ENCODE peak calls at places on chromosomes 13 and 19, in eight cellular contexts. H, D, B, X, Y, K, V and I are unnamed samples.

GRCh38 chr13:37106642-37107041 is 1.2 kb upstream of the CSNK1A1L start:
- DNase-seq in H (no peak), V (no peak), D (no peak), Y (peak; percentile 19), B (no peak), X (no peak), K (no peak), I (no peak)

GRCh38 chr13:51221674-51222509 is at the start of gene FAM124A:
- DNase-seq in X (peak; percentile 75), B (peak; percentile 38), Y (peak; percentile 91), H (peak; percentile 41), K (peak; percentile 45), D (no peak), V (no peak), I (peak; percentile 54)

GRCh38 chr19:927044-927706 is 1.3 kb downstream of the ARID3A start:
- DNase-seq in V (no peak), B (no peak), X (peak; percentile 62), D (no peak), Y (peak; percentile 78), H (no peak), K (peak; percentile 60), I (no peak)

GRCh38 chr19:18848860-18849661 is 17.3 kb downstream of the UPF1 start:
- DNase-seq in V (no peak), B (peak; percentile 46), Y (no peak), D (peak; percentile 65), H (peak; percentile 31), K (peak; percentile 72), X (no peak), I (no peak)

GRCh38 chr13:46667687-46668281 is 114.8 kb downstream of the LRCH1 start:
- DNase-seq in V (no peak), D (no peak), B (no peak), K (peak; percentile 30), X (no peak), Y (no peak), H (no peak), I (no peak)

GRCh38 chr19:41161903-41162302 is 31.1 kb upstream of the CYP2S1 start:
- DNase-seq in X (no peak), Y (no peak), D (no peak), K (peak; percentile 13), H (no peak), B (no peak), V (no peak), I (no peak)

GRCh38 chr19:14113762-14114414 is 3.7 kb downstream of the PRKACA start:
- DNase-seq in Y (no peak), H (no peak), K (no peak), V (no peak), X (no peak), B (peak; percentile 61), D (no peak), I (no peak)

GRCh38 chr13:52925775-52926285 is 77.4 kb upstream of the PCDH8 start:
- DNase-seq in B (no peak), K (no peak), D (no peak), H (peak; percentile 94), V (no peak), X (peak; percentile 51), Y (no peak), I (no peak)

GRCh38 chr13:80473695-80474094 is 132.8 kb upstream of the SPRY2 start:
- DNase-seq in D (peak; percentile 44), H (peak; percentile 91), K (peak; percentile 71), B (no peak), Y (no peak), V (no peak), X (peak; percentile 13), I (peak; percentile 49)

GRCh38 chr19:48737360-48737998 is 2.9 kb downstream of the RASIP1 start:
- DNase-seq in X (no peak), D (no peak), V (no peak), H (no peak), B (no peak), K (no peak), Y (peak; percentile 69), I (peak; percentile 27)

GRCh38 chr19:38079926-38080380 is 144.1 kb downstream of the DPF1 start:
- DNase-seq in K (peak; percentile 91), Y (no peak), H (peak; percentile 67), D (peak; percentile 90), V (no peak), X (peak; percentile 71), B (no peak), I (peak; percentile 92)

GRCh38 chr13:98508280-98509074 is 68.4 kb downstream of the STK24 start:
- DNase-seq in D (no peak), B (no peak), H (peak; percentile 67), K (peak; percentile 86), V (no peak), X (no peak), Y (no peak), I (no peak)

GRCh38 chr13:98475521-98475920 is 101.4 kb downstream of the STK24 start:
- DNase-seq in V (no peak), K (no peak), Y (peak; percentile 93), D (no peak), H (no peak), B (no peak), X (no peak), I (no peak)

GRCh38 chr13:113116206-113116800 is 6.3 kb upstream of the F10 start:
- DNase-seq in D (no peak), Y (no peak), H (no peak), V (no peak), B (no peak), X (no peak), K (no peak), I (no peak)

GRCh38 chr13:99656843-99657506 is 155.7 kb downstream of the TM9SF2 start:
- DNase-seq in H (no peak), K (no peak), B (peak; percentile 13), X (peak; percentile 64), D (no peak), V (no peak), Y (peak; percentile 27), I (no peak)

GRCh38 chr19:13160557-13160956 is 10.3 kb downstream of the IER2 start:
- DNase-seq in V (no peak), X (no peak), K (peak; percentile 74), H (peak; percentile 47), D (no peak), B (no peak), Y (no peak), I (no peak)

GRCh38 chr19:40279120-40279551 is 6.0 kb downstream of the AKT2 start:
- DNase-seq in B (peak; percentile 37), D (peak; percentile 47), V (peak; percentile 33), K (no peak), H (no peak), Y (no peak), X (no peak), I (no peak)

GRCh38 chr13:27613623-27614022 is 6.7 kb downstream of the LNX2 start:
- DNase-seq in H (no peak), B (no peak), Y (no peak), D (no peak), K (no peak), V (no peak), X (no peak), I (no peak)

GRCh38 chr13:112716841-112717520 is 27.1 kb downstream of the ATP11A start:
- DNase-seq in K (no peak), D (no peak), X (no peak), H (no peak), V (no peak), Y (no peak), B (no peak), I (no peak)

GRCh38 chr19:14686411-14686810 is 3.4 kb upstream of the ZNF333 start:
- DNase-seq in D (no peak), B (no peak), Y (peak; percentile 8), V (no peak), K (peak; percentile 51), H (peak; percentile 43), X (no peak), I (peak; percentile 9)

GRCh38 chr13:46747031-46747820 is 49.7 kb downstream of the ESD start:
- DNase-seq in B (no peak), D (no peak), X (no peak), Y (no peak), K (no peak), H (no peak), V (no peak), I (no peak)

GRCh38 chr19:10896851-10897526 is 25.6 kb downstream of the CARM1 start:
- DNase-seq in Y (no peak), K (no peak), H (no peak), X (peak; percentile 17), B (peak; percentile 40), V (no peak), D (no peak), I (peak; percentile 70)

GRCh38 chr13:21435710-21436151 is 23.4 kb downstream of the ZDHHC20 start:
- DNase-seq in K (peak; percentile 91), B (peak; percentile 64), X (no peak), Y (no peak), D (peak; percentile 77), V (no peak), H (peak; percentile 91), I (no peak)

GRCh38 chr19:56547535-56547934 is 8.8 kb downstream of the ZFP28 start:
- DNase-seq in X (no peak), B (no peak), V (no peak), H (no peak), K (no peak), Y (peak; percentile 6), D (no peak), I (no peak)